ENCODE peak calls at places on chromosomes 5 and 9, in six cellular contexts. One of them, this sample, is unnamed. For H3K27me3, the result is how much of the 10 kb centered on the place peaks cover.

GRCh38 chr5:176891331-176891958 is 7.7 kb downstream of the HK3 start:
- DNase-seq in fibroblast of lung: no peak
- DNase-seq in K562: no peak
- DNase-seq in left ventricle myocardium inferior: no peak
- DNase-seq in GM23338: no peak
- DNase-seq in suprapubic skin: no peak
- DNase-seq in this sample: peak

GRCh38 chr5:154190652-154191304 is at the start of gene GALNT10:
- DNase-seq in fibroblast of lung: peak
- DNase-seq in K562: peak
- DNase-seq in left ventricle myocardium inferior: peak
- DNase-seq in GM23338: peak
- DNase-seq in suprapubic skin: no peak
- DNase-seq in this sample: no peak

GRCh38 chr9:121711281-121711680 is 59.8 kb downstream of the DAB2IP start:
- DNase-seq in fibroblast of lung: no peak
- DNase-seq in K562: no peak
- DNase-seq in left ventricle myocardium inferior: no peak
- DNase-seq in GM23338: no peak
- DNase-seq in suprapubic skin: no peak
- DNase-seq in this sample: no peak

GRCh38 chr9:2663886-2664674 is 42.5 kb downstream of the VLDLR start:
- DNase-seq in fibroblast of lung: no peak
- DNase-seq in K562: no peak
- DNase-seq in left ventricle myocardium inferior: no peak
- DNase-seq in GM23338: no peak
- DNase-seq in suprapubic skin: no peak
- DNase-seq in this sample: no peak

GRCh38 chr9:122900791-122901190 is 4.4 kb downstream of the RC3H2 start:
- DNase-seq in fibroblast of lung: peak
- DNase-seq in K562: no peak
- DNase-seq in left ventricle myocardium inferior: no peak
- DNase-seq in GM23338: no peak
- DNase-seq in suprapubic skin: no peak
- DNase-seq in this sample: no peak

GRCh38 chr5:38725419-38725865 is 120.4 kb upstream of the OSMR start:
- DNase-seq in fibroblast of lung: no peak
- DNase-seq in K562: no peak
- DNase-seq in left ventricle myocardium inferior: no peak
- DNase-seq in GM23338: no peak
- DNase-seq in suprapubic skin: no peak
- DNase-seq in this sample: no peak

GRCh38 chr9:101468116-101468515 is 32.5 kb upstream of the ALDOB start:
- DNase-seq in fibroblast of lung: no peak
- DNase-seq in K562: no peak
- DNase-seq in left ventricle myocardium inferior: no peak
- DNase-seq in GM23338: peak
- DNase-seq in suprapubic skin: no peak
- DNase-seq in this sample: no peak

GRCh38 chr9:88722753-88723152 is 187.8 kb downstream of the NXNL2 start:
- DNase-seq in fibroblast of lung: peak
- DNase-seq in K562: no peak
- DNase-seq in left ventricle myocardium inferior: no peak
- DNase-seq in GM23338: peak
- DNase-seq in suprapubic skin: no peak
- DNase-seq in this sample: no peak

GRCh38 chr5:1516615-1517601 is 6.9 kb downstream of the LPCAT1 start:
- DNase-seq in fibroblast of lung: peak
- DNase-seq in K562: no peak
- DNase-seq in left ventricle myocardium inferior: peak
- DNase-seq in GM23338: no peak
- DNase-seq in suprapubic skin: peak
- DNase-seq in this sample: peak

GRCh38 chr9:85960688-85961093 is 19.7 kb downstream of the NAA35 start:
- DNase-seq in fibroblast of lung: peak
- DNase-seq in K562: no peak
- DNase-seq in left ventricle myocardium inferior: no peak
- DNase-seq in GM23338: no peak
- DNase-seq in suprapubic skin: no peak
- DNase-seq in this sample: no peak

GRCh38 chr9:130117816-130118632 is 54.2 kb upstream of the NCS1 start:
- DNase-seq in fibroblast of lung: peak
- DNase-seq in K562: no peak
- DNase-seq in left ventricle myocardium inferior: no peak
- DNase-seq in GM23338: no peak
- DNase-seq in suprapubic skin: no peak
- DNase-seq in this sample: peak

GRCh38 chr9:89051421-89051820 is 60.2 kb downstream of the S1PR3 start:
- DNase-seq in fibroblast of lung: no peak
- DNase-seq in K562: no peak
- DNase-seq in left ventricle myocardium inferior: no peak
- DNase-seq in GM23338: peak
- DNase-seq in suprapubic skin: no peak
- DNase-seq in this sample: no peak

GRCh38 chr5:126403156-126403555 is 20.1 kb upstream of the GRAMD2B start:
- DNase-seq in fibroblast of lung: no peak
- DNase-seq in K562: no peak
- DNase-seq in left ventricle myocardium inferior: no peak
- DNase-seq in GM23338: no peak
- DNase-seq in suprapubic skin: no peak
- DNase-seq in this sample: no peak

GRCh38 chr5:147956842-147957223 is 50.5 kb upstream of the C5orf46 start:
- DNase-seq in fibroblast of lung: no peak
- DNase-seq in K562: no peak
- DNase-seq in left ventricle myocardium inferior: no peak
- DNase-seq in GM23338: no peak
- DNase-seq in suprapubic skin: no peak
- DNase-seq in this sample: no peak

GRCh38 chr5:141605523-141606277 is 13.1 kb downstream of the DIAPH1 start:
- DNase-seq in fibroblast of lung: peak
- DNase-seq in K562: peak
- DNase-seq in left ventricle myocardium inferior: peak
- DNase-seq in GM23338: peak
- DNase-seq in suprapubic skin: no peak
- DNase-seq in this sample: peak

GRCh38 chr9:71819115-71819739 is 50.9 kb upstream of the CEMIP2 start:
- DNase-seq in fibroblast of lung: peak
- DNase-seq in K562: peak
- DNase-seq in left ventricle myocardium inferior: no peak
- DNase-seq in GM23338: peak
- DNase-seq in suprapubic skin: no peak
- DNase-seq in this sample: no peak

GRCh38 chr5:138212828-138213160 is 329 bp downstream of the CDC23 start:
- DNase-seq in fibroblast of lung: no peak
- DNase-seq in K562: peak
- DNase-seq in left ventricle myocardium inferior: no peak
- DNase-seq in GM23338: peak
- DNase-seq in suprapubic skin: peak
- DNase-seq in this sample: no peak

GRCh38 chr5:134582281-134582680 is 50.3 kb downstream of the SAR1B start:
- DNase-seq in fibroblast of lung: no peak
- DNase-seq in K562: no peak
- DNase-seq in left ventricle myocardium inferior: no peak
- DNase-seq in GM23338: no peak
- DNase-seq in suprapubic skin: peak
- DNase-seq in this sample: no peak

GRCh38 chr5:170903075-170903474 is 41.3 kb downstream of the RANBP17 start:
- DNase-seq in fibroblast of lung: no peak
- DNase-seq in K562: no peak
- DNase-seq in left ventricle myocardium inferior: no peak
- DNase-seq in GM23338: peak
- DNase-seq in suprapubic skin: no peak
- DNase-seq in this sample: no peak

GRCh38 chr9:92292338-92293074 is 991 bp downstream of the IARS1 start:
- DNase-seq in fibroblast of lung: peak
- DNase-seq in K562: peak
- DNase-seq in left ventricle myocardium inferior: no peak
- DNase-seq in GM23338: no peak
- DNase-seq in suprapubic skin: no peak
- DNase-seq in this sample: no peak

GRCh38 chr5:107566537-107566875 is 104.2 kb downstream of the EFNA5 start:
- DNase-seq in fibroblast of lung: no peak
- DNase-seq in K562: no peak
- DNase-seq in left ventricle myocardium inferior: no peak
- DNase-seq in GM23338: no peak
- DNase-seq in suprapubic skin: no peak
- DNase-seq in this sample: no peak

GRCh38 chr5:89268460-89268859 is 385.5 kb upstream of the MEF2C start:
- DNase-seq in fibroblast of lung: no peak
- DNase-seq in K562: no peak
- DNase-seq in left ventricle myocardium inferior: no peak
- DNase-seq in GM23338: no peak
- DNase-seq in suprapubic skin: no peak
- DNase-seq in this sample: no peak

GRCh38 chr5:151151793-151152192 is 5.8 kb downstream of the ANXA6 start:
- DNase-seq in fibroblast of lung: peak
- DNase-seq in K562: no peak
- DNase-seq in left ventricle myocardium inferior: no peak
- DNase-seq in GM23338: no peak
- DNase-seq in suprapubic skin: no peak
- DNase-seq in this sample: no peak

GRCh38 chr5:177126771-177127170 is 6.8 kb upstream of the NSD1 start:
- DNase-seq in fibroblast of lung: no peak
- DNase-seq in K562: no peak
- DNase-seq in left ventricle myocardium inferior: no peak
- DNase-seq in GM23338: no peak
- DNase-seq in suprapubic skin: no peak
- DNase-seq in this sample: no peak

GRCh38 chr9:124332756-124333155 is 75.0 kb downstream of the NEK6 start:
- DNase-seq in fibroblast of lung: no peak
- DNase-seq in K562: no peak
- DNase-seq in left ventricle myocardium inferior: no peak
- DNase-seq in GM23338: no peak
- DNase-seq in suprapubic skin: no peak
- DNase-seq in this sample: no peak
- TF ChIP-seq CTCF in fibroblast of lung: no peak
- TF ChIP-seq CTCF in K562: no peak
- TF ChIP-seq CTCF in left ventricle myocardium inferior: no peak
- TF ChIP-seq CTCF in GM23338: no peak
- TF ChIP-seq CTCF in suprapubic skin: no peak
- TF ChIP-seq CTCF in this sample: no peak

GRCh38 chr5:169013846-169014245 is 287.1 kb downstream of the SLIT3 start:
- DNase-seq in fibroblast of lung: no peak
- DNase-seq in K562: no peak
- DNase-seq in left ventricle myocardium inferior: no peak
- DNase-seq in GM23338: no peak
- DNase-seq in suprapubic skin: no peak
- DNase-seq in this sample: no peak
- H3K27me3 ChIP-seq in fibroblast of lung: under half
- H3K27me3 ChIP-seq in K562: under half
- H3K27me3 ChIP-seq in left ventricle myocardium inferior: under half
- H3K27me3 ChIP-seq in GM23338: under half
- H3K27me3 ChIP-seq in suprapubic skin: under half
- H3K27me3 ChIP-seq in this sample: under half

GRCh38 chr5:10725636-10726035 is 35.4 kb downstream of the DAP start:
- DNase-seq in fibroblast of lung: no peak
- DNase-seq in K562: no peak
- DNase-seq in left ventricle myocardium inferior: no peak
- DNase-seq in GM23338: no peak
- DNase-seq in suprapubic skin: no peak
- DNase-seq in this sample: no peak

GRCh38 chr5:10715605-10716004 is 45.4 kb downstream of the DAP start:
- DNase-seq in fibroblast of lung: no peak
- DNase-seq in K562: no peak
- DNase-seq in left ventricle myocardium inferior: no peak
- DNase-seq in GM23338: no peak
- DNase-seq in suprapubic skin: no peak
- DNase-seq in this sample: no peak

GRCh38 chr5:10724799-10725507 is 36.1 kb downstream of the DAP start:
- DNase-seq in fibroblast of lung: peak
- DNase-seq in K562: peak
- DNase-seq in left ventricle myocardium inferior: peak
- DNase-seq in GM23338: peak
- DNase-seq in suprapubic skin: no peak
- DNase-seq in this sample: no peak

GRCh38 chr5:10723519-10723918 is 37.5 kb downstream of the DAP start:
- DNase-seq in fibroblast of lung: no peak
- DNase-seq in K562: no peak
- DNase-seq in left ventricle myocardium inferior: no peak
- DNase-seq in GM23338: no peak
- DNase-seq in suprapubic skin: no peak
- DNase-seq in this sample: no peak

DNA sequence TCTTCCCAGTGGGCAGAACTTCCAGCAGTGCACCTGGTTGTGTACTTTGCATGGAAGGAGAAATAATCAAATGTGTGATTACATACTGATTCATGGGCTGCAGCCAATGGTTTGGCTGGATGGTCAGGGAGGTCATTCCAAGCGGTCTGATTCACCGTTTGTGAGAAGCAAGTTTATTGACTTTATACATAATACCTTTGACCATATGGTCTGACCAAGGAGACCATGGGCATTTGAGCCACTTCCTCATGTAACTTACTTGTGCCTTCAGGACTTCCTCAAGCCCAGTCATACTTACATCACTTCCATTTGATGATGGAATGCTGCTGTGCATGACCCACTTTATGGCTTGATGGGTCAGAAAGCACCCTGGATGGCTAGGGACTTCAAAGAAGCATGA is 41.1 kb downstream of the DAP start:
- DNase-seq in fibroblast of lung: peak
- DNase-seq in K562: no peak
- DNase-seq in left ventricle myocardium inferior: no peak
- DNase-seq in GM23338: no peak
- DNase-seq in suprapubic skin: no peak
- DNase-seq in this sample: no peak
- TF ChIP-seq CTCF in fibroblast of lung: no peak
- TF ChIP-seq CTCF in K562: no peak
- TF ChIP-seq CTCF in left ventricle myocardium inferior: no peak
- TF ChIP-seq CTCF in GM23338: no peak
- TF ChIP-seq CTCF in suprapubic skin: no peak
- TF ChIP-seq CTCF in this sample: no peak

DNA sequence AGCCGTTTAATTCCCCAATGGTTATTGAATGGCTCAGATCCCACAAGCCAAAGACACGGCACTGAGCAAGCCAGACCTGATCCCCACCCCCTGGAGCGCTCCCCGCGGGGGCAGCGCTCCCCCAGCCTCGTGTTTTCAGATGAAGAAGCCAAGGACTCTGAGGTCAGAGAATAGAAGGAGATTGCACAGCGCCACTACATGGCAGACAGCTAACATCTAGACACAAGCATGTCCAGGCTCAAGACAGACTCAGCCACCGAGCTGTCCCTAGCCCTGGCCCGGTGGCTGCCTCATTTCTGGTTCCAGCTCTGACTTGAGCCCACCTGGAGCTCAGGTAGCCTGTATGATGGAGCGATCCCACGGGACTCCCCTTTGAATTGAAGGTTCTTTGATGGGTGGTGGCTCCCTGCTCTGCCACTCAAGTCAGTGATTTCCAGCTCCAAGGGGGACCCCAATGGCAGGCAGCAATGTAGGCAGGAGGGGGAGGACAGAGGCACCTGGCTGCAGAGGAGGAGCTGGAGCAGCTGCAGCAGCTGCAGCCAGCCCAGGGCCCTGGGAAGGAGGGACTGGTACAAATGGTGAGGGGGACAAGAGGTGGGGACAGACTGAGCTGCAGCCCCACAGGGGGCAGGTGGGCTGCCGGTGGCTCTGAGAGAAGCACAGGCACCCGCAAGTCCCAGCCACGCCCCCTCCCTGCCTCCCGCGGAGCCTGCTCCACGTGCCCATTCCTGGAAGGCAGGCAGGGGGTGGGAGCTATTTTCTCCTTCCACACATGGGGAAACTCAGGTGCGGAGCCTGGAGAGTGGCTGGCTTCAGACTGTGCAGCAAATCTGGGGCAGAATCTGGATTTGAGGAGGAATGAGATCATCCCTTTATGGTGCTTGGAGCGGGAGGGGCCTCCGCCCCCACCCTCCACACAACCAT is 40.2 kb downstream of the NTNG2 start:
- DNase-seq in fibroblast of lung: no peak
- DNase-seq in K562: peak
- DNase-seq in left ventricle myocardium inferior: no peak
- DNase-seq in GM23338: no peak
- DNase-seq in suprapubic skin: no peak
- DNase-seq in this sample: no peak
- H3K27me3 ChIP-seq in fibroblast of lung: under half
- H3K27me3 ChIP-seq in K562: under half
- H3K27me3 ChIP-seq in left ventricle myocardium inferior: half or more
- H3K27me3 ChIP-seq in GM23338: under half
- H3K27me3 ChIP-seq in suprapubic skin: under half
- H3K27me3 ChIP-seq in this sample: under half

This sample was measured in ascending aorta.